ENCODE peak calls at places on chromosomes 1 and 21, in five cellular contexts. Q is PC-9; O is effector memory CD4-positive, alpha-beta T cell; V is neuronal stem cell; M is A549. X is an unnamed sample. For H3K4me1, the result is how much of the 10 kb centered on the place peaks cover.

GRCh38 chr1:233304489-233305102 is 9.1 kb upstream of the PCNX2 start:
- DNase-seq in V (no peak), M (peak), Q (no peak), O (no peak), X (peak)

GRCh38 chr21:16159971-16160350 is 430.2 kb downstream of the USP25 start:
- DNase-seq in O (no peak), Q (no peak), M (peak), V (no peak), X (no peak)

GRCh38 chr21:16193758-16194606 is 464.2 kb downstream of the USP25 start:
- DNase-seq in O (no peak), V (peak), Q (no peak), M (peak), X (peak)

GRCh38 chr1:170714163-170714562 is 50.2 kb downstream of the PRRX1 start:
- DNase-seq in Q (no peak), M (no peak), O (no peak), V (no peak), X (peak)

GRCh38 chr1:155860939-155861496 is 1.7 kb downstream of the SYT11 start:
- DNase-seq in M (no peak), Q (no peak), V (no peak), O (no peak), X (no peak)

GRCh38 chr1:91884459-91885290 is 1.3 kb downstream of the TGFBR3 start:
- DNase-seq in V (peak), Q (no peak), M (peak), O (no peak), X (peak)

GRCh38 chr1:156251527-156251926 is 3.7 kb upstream of the PAQR6 start:
- DNase-seq in Q (no peak), M (no peak), O (no peak), V (no peak), X (no peak)

GRCh38 chr1:229874150-229874549 is 192.9 kb upstream of the GALNT2 start:
- DNase-seq in V (no peak), M (peak), Q (no peak), O (no peak), X (no peak)

GRCh38 chr21:45505416-45506021 is 36.7 kb downstream of the SLC19A1 start:
- DNase-seq in M (no peak), O (no peak), V (no peak), Q (no peak), X (no peak)

DNA sequence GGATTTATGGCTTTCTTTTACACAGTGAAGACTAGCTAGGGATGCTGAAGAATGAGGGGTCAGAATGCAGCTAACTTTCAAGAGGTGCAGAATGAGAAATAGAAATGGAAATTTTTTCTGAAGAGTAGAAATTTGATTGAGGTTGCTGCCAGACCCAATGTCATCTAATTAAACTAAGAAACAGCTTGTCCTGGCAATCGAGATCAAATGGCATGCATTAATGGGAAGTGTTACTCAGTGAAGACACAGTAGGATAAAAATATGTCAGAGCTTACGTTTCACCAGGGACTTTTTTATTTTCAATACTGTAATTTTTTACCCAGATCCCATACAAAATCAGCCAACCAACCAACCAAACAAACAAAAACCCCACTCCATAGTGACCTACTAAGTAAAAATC is 306.0 kb downstream of the GRIK1 start:
- DNase-seq in Q (no peak), O (no peak), M (no peak), V (no peak), X (no peak)
- H3K4me1 ChIP-seq in Q (under half), O (under half), M (under half), V (under half), X (under half)

GRCh38 chr1:207030522-207031009 is 2.0 kb downstream of the C1orf116 start:
- DNase-seq in Q (peak), V (no peak), M (no peak), O (no peak), X (no peak)
- H3K4me1 ChIP-seq in Q (half or more), V (under half), M (half or more), O (under half), X (under half)

GRCh38 chr1:24702511-24703293 is 42.5 kb upstream of the CLIC4 start:
- DNase-seq in Q (peak), M (peak), O (no peak), V (no peak), X (no peak)
- H3K4me1 ChIP-seq in Q (under half), M (under half), O (under half), V (under half), X (under half)

GRCh38 chr1:164785841-164786534 is 227.0 kb downstream of the PBX1 start:
- DNase-seq in O (no peak), V (no peak), Q (no peak), M (no peak), X (no peak)
- H3K4me1 ChIP-seq in O (under half), V (under half), Q (under half), M (half or more), X (under half)

GRCh38 chr1:172109357-172109756 is 268.1 kb downstream of the DNM3 start:
- DNase-seq in Q (no peak), V (no peak), O (no peak), M (no peak), X (no peak)
- H3K4me1 ChIP-seq in Q (under half), V (under half), O (under half), M (under half), X (under half)

X was measured in HAP-1.